ENCODE peak calls at places on chromosomes 5 and 9, in four cellular contexts. J is T-helper 2 cell, D is fibroblast of the aortic adventitia, P is HS-27A. X is an unnamed sample.

GRCh38 chr5:68193481-68194036 is 22.0 kb upstream of the PIK3R1 start:
- DNase-seq in J (no peak), D (peak), P (no peak), X (no peak)

GRCh38 chr5:132012385-132013005 is 1.0 kb upstream of the ACSL6 start:
- DNase-seq in J (no peak), D (peak), P (no peak), X (no peak)

GRCh38 chr5:132225165-132226032 is 2.3 kb downstream of the P4HA2 start:
- DNase-seq in J (no peak), D (peak), P (no peak), X (peak)

GRCh38 chr5:178247481-178248456 is 15.2 kb upstream of the PHYKPL start:
- DNase-seq in J (no peak), D (no peak), P (no peak), X (no peak)

GRCh38 chr5:78467744-78468357 is 107.4 kb downstream of the SCAMP1 start:
- DNase-seq in J (no peak), D (peak), P (no peak), X (no peak)

GRCh38 chr9:135907006-135907434 is 326 bp downstream of the CAMSAP1 start:
- DNase-seq in J (no peak), D (no peak), P (no peak), X (no peak)

GRCh38 chr5:142324377-142324870 is 397 bp downstream of the SPRY4 start:
- DNase-seq in J (no peak), D (no peak), P (no peak), X (no peak)

GRCh38 chr9:86207193-86207592 is 52.3 kb downstream of the C9orf153 start:
- DNase-seq in J (no peak), D (no peak), P (no peak), X (no peak)

GRCh38 chr5:76404694-76405306 is 1.7 kb downstream of the IQGAP2 start:
- DNase-seq in J (no peak), D (no peak), P (no peak), X (no peak)

GRCh38 chr5:151923865-151924264 is 786 bp downstream of the GLRA1 start:
- DNase-seq in J (no peak), D (no peak), P (no peak), X (peak)

GRCh38 chr5:152688561-152689274 is 283.6 kb upstream of the NMUR2 start:
- DNase-seq in J (no peak), D (peak), P (no peak), X (no peak)

GRCh38 chr9:21078702-21079101 is 960 bp upstream of the IFNB1 start:
- DNase-seq in J (no peak), D (no peak), P (no peak), X (no peak)

GRCh38 chr9:116966199-116966598 is 279.1 kb downstream of the TRIM32 start:
- DNase-seq in J (no peak), D (no peak), P (no peak), X (no peak)

GRCh38 chr9:137218754-137219271 is 3.2 kb downstream of the RNF208 start:
- DNase-seq in J (no peak), D (peak), P (no peak), X (no peak)

GRCh38 chr5:10607666-10608442 is 44.0 kb downstream of the ANKRD33B start:
- DNase-seq in J (no peak), D (peak), P (no peak), X (no peak)

GRCh38 chr5:17340816-17341215 is 123.4 kb downstream of the BASP1 start:
- DNase-seq in J (no peak), D (peak), P (no peak), X (no peak)

GRCh38 chr5:150763023-150763793 is 4.4 kb upstream of the DCTN4 start:
- DNase-seq in J (no peak), D (peak), P (no peak), X (peak)

GRCh38 chr9:33102551-33103210 is 26.2 kb upstream of the SMU1 start:
- DNase-seq in J (no peak), D (no peak), P (no peak), X (no peak)

GRCh38 chr9:27385606-27386005 is 88.7 kb upstream of the EQTN start:
- DNase-seq in J (no peak), D (no peak), P (no peak), X (no peak)

GRCh38 chr5:140042551-140043507 is at the start of gene NRG2:
- DNase-seq in J (peak), D (peak), P (no peak), X (peak)

GRCh38 chr9:36100532-36100931 is 36.0 kb upstream of the GLIPR2 start:
- DNase-seq in J (no peak), D (peak), P (no peak), X (no peak)

GRCh38 chr9:131692612-131692976 is 47.3 kb downstream of the RAPGEF1 start:
- DNase-seq in J (no peak), D (no peak), P (no peak), X (no peak)

GRCh38 chr9:13863112-13863511 is 450.8 kb downstream of the NFIB start:
- DNase-seq in J (no peak), D (peak), P (no peak), X (no peak)

GRCh38 chr5:146952168-146952567 is 73.6 kb upstream of the PPP2R2B start:
- DNase-seq in J (no peak), D (no peak), P (no peak), X (no peak)

GRCh38 chr5:160269017-160269416 is 39.7 kb downstream of the FABP6 start:
- DNase-seq in J (no peak), D (peak), P (no peak), X (no peak)

GRCh38 chr5:98510111-98510510 is 263.4 kb upstream of the RGMB start:
- DNase-seq in J (no peak), D (peak), P (no peak), X (peak)

GRCh38 chr5:1874348-1874747 is 8.4 kb downstream of the IRX4 start:
- DNase-seq in J (no peak), D (no peak), P (no peak), X (peak)

X was measured in NCI-H748 treated with DMSO at 0.1 percent for 48 hours.